ENCODE peak calls at places on chromosomes 1 and 21, in seven cellular contexts. One of them, this sample, is unnamed.

GRCh38 chr1:155175927-155176371 is 2.3 kb downstream of the TRIM46 start:
- DNase-seq in HCEC 1CT: no peak
- DNase-seq in stimulated activated CD8-positive, alpha-beta memory T cell treated with anti-CD3 and anti-CD28 coated beads, Interleukin-15, amount 100 ng/mL, for 24 hours: no peak
- DNase-seq in NT2/D1: no peak
- DNase-seq in kidney: peak
- DNase-seq in tibial nerve: no peak
- DNase-seq in NCI-H510A: no peak
- DNase-seq in this sample: no peak

GRCh38 chr1:212430416-212430815 is 2.3 kb upstream of the NENF start:
- DNase-seq in NT2/D1: no peak
- DNase-seq in stimulated activated CD8-positive, alpha-beta memory T cell treated with anti-CD3 and anti-CD28 coated beads, Interleukin-15, amount 100 ng/mL, for 24 hours: no peak
- DNase-seq in kidney: no peak
- DNase-seq in NCI-H510A: no peak
- DNase-seq in HCEC 1CT: peak
- DNase-seq in tibial nerve: no peak
- DNase-seq in this sample: no peak

GRCh38 chr1:38009088-38009840 is 3.3 kb upstream of the UTP11 start:
- DNase-seq in NCI-H510A: peak
- DNase-seq in tibial nerve: no peak
- DNase-seq in kidney: no peak
- DNase-seq in HCEC 1CT: peak
- DNase-seq in stimulated activated CD8-positive, alpha-beta memory T cell treated with anti-CD3 and anti-CD28 coated beads, Interleukin-15, amount 100 ng/mL, for 24 hours: no peak
- DNase-seq in NT2/D1: no peak
- DNase-seq in this sample: peak

GRCh38 chr1:51968632-51969031 is 21.9 kb downstream of the RAB3B start:
- DNase-seq in stimulated activated CD8-positive, alpha-beta memory T cell treated with anti-CD3 and anti-CD28 coated beads, Interleukin-15, amount 100 ng/mL, for 24 hours: no peak
- DNase-seq in HCEC 1CT: peak
- DNase-seq in tibial nerve: no peak
- DNase-seq in kidney: no peak
- DNase-seq in NT2/D1: no peak
- DNase-seq in NCI-H510A: no peak
- DNase-seq in this sample: no peak

GRCh38 chr21:43733529-43734071 is 14.7 kb downstream of the PDXK start:
- DNase-seq in tibial nerve: peak
- DNase-seq in stimulated activated CD8-positive, alpha-beta memory T cell treated with anti-CD3 and anti-CD28 coated beads, Interleukin-15, amount 100 ng/mL, for 24 hours: no peak
- DNase-seq in NT2/D1: no peak
- DNase-seq in NCI-H510A: no peak
- DNase-seq in kidney: no peak
- DNase-seq in HCEC 1CT: no peak
- DNase-seq in this sample: no peak

GRCh38 chr1:10353282-10353681 is 45.6 kb upstream of the PGD start:
- DNase-seq in kidney: no peak
- DNase-seq in NT2/D1: no peak
- DNase-seq in tibial nerve: no peak
- DNase-seq in stimulated activated CD8-positive, alpha-beta memory T cell treated with anti-CD3 and anti-CD28 coated beads, Interleukin-15, amount 100 ng/mL, for 24 hours: no peak
- DNase-seq in HCEC 1CT: no peak
- DNase-seq in NCI-H510A: no peak
- DNase-seq in this sample: no peak

GRCh38 chr1:165633624-165634023 is 2.6 kb downstream of the MGST3 start:
- DNase-seq in HCEC 1CT: peak
- DNase-seq in NT2/D1: no peak
- DNase-seq in kidney: no peak
- DNase-seq in tibial nerve: no peak
- DNase-seq in stimulated activated CD8-positive, alpha-beta memory T cell treated with anti-CD3 and anti-CD28 coated beads, Interleukin-15, amount 100 ng/mL, for 24 hours: no peak
- DNase-seq in NCI-H510A: no peak
- DNase-seq in this sample: peak

GRCh38 chr1:154481058-154481457 is 21.0 kb upstream of the TDRD10 start:
- DNase-seq in kidney: no peak
- DNase-seq in NT2/D1: no peak
- DNase-seq in NCI-H510A: no peak
- DNase-seq in tibial nerve: no peak
- DNase-seq in stimulated activated CD8-positive, alpha-beta memory T cell treated with anti-CD3 and anti-CD28 coated beads, Interleukin-15, amount 100 ng/mL, for 24 hours: no peak
- DNase-seq in HCEC 1CT: no peak
- DNase-seq in this sample: no peak

GRCh38 chr1:97567000-97567749 is 353.7 kb downstream of the DPYD start:
- DNase-seq in kidney: no peak
- DNase-seq in NCI-H510A: no peak
- DNase-seq in NT2/D1: no peak
- DNase-seq in tibial nerve: no peak
- DNase-seq in HCEC 1CT: no peak
- DNase-seq in stimulated activated CD8-positive, alpha-beta memory T cell treated with anti-CD3 and anti-CD28 coated beads, Interleukin-15, amount 100 ng/mL, for 24 hours: no peak
- DNase-seq in this sample: no peak

GRCh38 chr1:8943516-8943896 is 2.2 kb upstream of the CA6 start:
- DNase-seq in kidney: no peak
- DNase-seq in tibial nerve: no peak
- DNase-seq in NCI-H510A: no peak
- DNase-seq in NT2/D1: peak
- DNase-seq in HCEC 1CT: no peak
- DNase-seq in stimulated activated CD8-positive, alpha-beta memory T cell treated with anti-CD3 and anti-CD28 coated beads, Interleukin-15, amount 100 ng/mL, for 24 hours: no peak
- DNase-seq in this sample: no peak

GRCh38 chr21:39033878-39034589 is 149.2 kb downstream of the PSMG1 start:
- DNase-seq in kidney: peak
- DNase-seq in stimulated activated CD8-positive, alpha-beta memory T cell treated with anti-CD3 and anti-CD28 coated beads, Interleukin-15, amount 100 ng/mL, for 24 hours: no peak
- DNase-seq in tibial nerve: no peak
- DNase-seq in NT2/D1: no peak
- DNase-seq in HCEC 1CT: no peak
- DNase-seq in NCI-H510A: peak
- DNase-seq in this sample: no peak

GRCh38 chr21:42652527-42653491 is 612 bp upstream of the PDE9A start:
- DNase-seq in tibial nerve: peak
- DNase-seq in NT2/D1: no peak
- DNase-seq in HCEC 1CT: no peak
- DNase-seq in NCI-H510A: no peak
- DNase-seq in kidney: peak
- DNase-seq in stimulated activated CD8-positive, alpha-beta memory T cell treated with anti-CD3 and anti-CD28 coated beads, Interleukin-15, amount 100 ng/mL, for 24 hours: no peak
- DNase-seq in this sample: peak

GRCh38 chr1:40703316-40703715 is 11.8 kb downstream of the NFYC start:
- DNase-seq in HCEC 1CT: peak
- DNase-seq in stimulated activated CD8-positive, alpha-beta memory T cell treated with anti-CD3 and anti-CD28 coated beads, Interleukin-15, amount 100 ng/mL, for 24 hours: no peak
- DNase-seq in tibial nerve: no peak
- DNase-seq in NCI-H510A: no peak
- DNase-seq in kidney: no peak
- DNase-seq in NT2/D1: no peak
- DNase-seq in this sample: peak

GRCh38 chr1:48469616-48470500 is 2.1 kb downstream of the SPATA6 start:
- DNase-seq in NT2/D1: no peak
- DNase-seq in NCI-H510A: no peak
- DNase-seq in HCEC 1CT: peak
- DNase-seq in stimulated activated CD8-positive, alpha-beta memory T cell treated with anti-CD3 and anti-CD28 coated beads, Interleukin-15, amount 100 ng/mL, for 24 hours: no peak
- DNase-seq in tibial nerve: peak
- DNase-seq in kidney: peak
- DNase-seq in this sample: no peak

GRCh38 chr1:114632427-114632826 is 37.4 kb downstream of the DENND2C start:
- DNase-seq in kidney: no peak
- DNase-seq in NT2/D1: no peak
- DNase-seq in stimulated activated CD8-positive, alpha-beta memory T cell treated with anti-CD3 and anti-CD28 coated beads, Interleukin-15, amount 100 ng/mL, for 24 hours: no peak
- DNase-seq in HCEC 1CT: no peak
- DNase-seq in tibial nerve: no peak
- DNase-seq in NCI-H510A: no peak
- DNase-seq in this sample: no peak

GRCh38 chr1:43344267-43344666 is 6.6 kb downstream of the MPL start:
- DNase-seq in HCEC 1CT: no peak
- DNase-seq in kidney: no peak
- DNase-seq in stimulated activated CD8-positive, alpha-beta memory T cell treated with anti-CD3 and anti-CD28 coated beads, Interleukin-15, amount 100 ng/mL, for 24 hours: no peak
- DNase-seq in NT2/D1: no peak
- DNase-seq in NCI-H510A: no peak
- DNase-seq in tibial nerve: no peak
- DNase-seq in this sample: no peak

GRCh38 chr21:45409466-45410150 is 4.6 kb downstream of the COL18A1 start:
- DNase-seq in NCI-H510A: no peak
- DNase-seq in kidney: peak
- DNase-seq in NT2/D1: no peak
- DNase-seq in stimulated activated CD8-positive, alpha-beta memory T cell treated with anti-CD3 and anti-CD28 coated beads, Interleukin-15, amount 100 ng/mL, for 24 hours: no peak
- DNase-seq in HCEC 1CT: no peak
- DNase-seq in tibial nerve: no peak
- DNase-seq in this sample: no peak

GRCh38 chr1:205261946-205262668 is 34.4 kb downstream of the TMCC2 start:
- DNase-seq in NT2/D1: no peak
- DNase-seq in tibial nerve: no peak
- DNase-seq in kidney: no peak
- DNase-seq in HCEC 1CT: no peak
- DNase-seq in stimulated activated CD8-positive, alpha-beta memory T cell treated with anti-CD3 and anti-CD28 coated beads, Interleukin-15, amount 100 ng/mL, for 24 hours: no peak
- DNase-seq in NCI-H510A: no peak
- DNase-seq in this sample: no peak

GRCh38 chr1:37035828-37036666 is 1.7 kb upstream of the GRIK3 start:
- DNase-seq in NCI-H510A: peak
- DNase-seq in NT2/D1: no peak
- DNase-seq in kidney: no peak
- DNase-seq in HCEC 1CT: no peak
- DNase-seq in tibial nerve: no peak
- DNase-seq in stimulated activated CD8-positive, alpha-beta memory T cell treated with anti-CD3 and anti-CD28 coated beads, Interleukin-15, amount 100 ng/mL, for 24 hours: no peak
- DNase-seq in this sample: no peak

GRCh38 chr1:211606327-211606913 is 27.5 kb upstream of the SLC30A1 start:
- DNase-seq in NCI-H510A: no peak
- DNase-seq in stimulated activated CD8-positive, alpha-beta memory T cell treated with anti-CD3 and anti-CD28 coated beads, Interleukin-15, amount 100 ng/mL, for 24 hours: no peak
- DNase-seq in kidney: no peak
- DNase-seq in tibial nerve: no peak
- DNase-seq in HCEC 1CT: no peak
- DNase-seq in NT2/D1: no peak
- DNase-seq in this sample: no peak

GRCh38 chr1:79052829-79053449 is 46.4 kb upstream of the ADGRL4 start:
- DNase-seq in tibial nerve: no peak
- DNase-seq in HCEC 1CT: peak
- DNase-seq in kidney: no peak
- DNase-seq in NCI-H510A: no peak
- DNase-seq in NT2/D1: no peak
- DNase-seq in stimulated activated CD8-positive, alpha-beta memory T cell treated with anti-CD3 and anti-CD28 coated beads, Interleukin-15, amount 100 ng/mL, for 24 hours: no peak
- DNase-seq in this sample: no peak

GRCh38 chr1:206975313-206975712 is 5.1 kb upstream of the FCAMR start:
- DNase-seq in stimulated activated CD8-positive, alpha-beta memory T cell treated with anti-CD3 and anti-CD28 coated beads, Interleukin-15, amount 100 ng/mL, for 24 hours: no peak
- DNase-seq in kidney: no peak
- DNase-seq in HCEC 1CT: no peak
- DNase-seq in tibial nerve: no peak
- DNase-seq in NCI-H510A: no peak
- DNase-seq in NT2/D1: no peak
- DNase-seq in this sample: no peak

GRCh38 chr1:119291611-119292206 is 76.9 kb upstream of the HAO2 start:
- DNase-seq in stimulated activated CD8-positive, alpha-beta memory T cell treated with anti-CD3 and anti-CD28 coated beads, Interleukin-15, amount 100 ng/mL, for 24 hours: no peak
- DNase-seq in NCI-H510A: no peak
- DNase-seq in kidney: no peak
- DNase-seq in tibial nerve: no peak
- DNase-seq in NT2/D1: no peak
- DNase-seq in HCEC 1CT: no peak
- DNase-seq in this sample: no peak

GRCh38 chr1:217315346-217315745 is 315.5 kb downstream of the GPATCH2 start:
- DNase-seq in tibial nerve: no peak
- DNase-seq in stimulated activated CD8-positive, alpha-beta memory T cell treated with anti-CD3 and anti-CD28 coated beads, Interleukin-15, amount 100 ng/mL, for 24 hours: no peak
- DNase-seq in kidney: no peak
- DNase-seq in NCI-H510A: no peak
- DNase-seq in HCEC 1CT: peak
- DNase-seq in NT2/D1: no peak
- DNase-seq in this sample: no peak

GRCh38 chr1:197800379-197801110 is 25.3 kb upstream of the DENND1B start:
- DNase-seq in HCEC 1CT: no peak
- DNase-seq in NT2/D1: no peak
- DNase-seq in tibial nerve: no peak
- DNase-seq in stimulated activated CD8-positive, alpha-beta memory T cell treated with anti-CD3 and anti-CD28 coated beads, Interleukin-15, amount 100 ng/mL, for 24 hours: no peak
- DNase-seq in NCI-H510A: no peak
- DNase-seq in kidney: no peak
- DNase-seq in this sample: no peak

This sample was measured in RKO.